ENCODE peak calls at places on chromosomes 12 and 14, in five cellular contexts. Y, H, C, V and S are unnamed samples. For H3K4me1, the result is how much of the 10 kb centered on the place peaks cover.

GRCh38 chr12:5088586-5089264 is 45.0 kb downstream of the KCNA5 start:
- DNase-seq in H (no peak), C (no peak), Y (no peak), V (no peak), S (no peak)

GRCh38 chr12:25690996-25691864 is 138.1 kb upstream of the LMNTD1 start:
- DNase-seq in V (no peak), H (no peak), Y (no peak), C (no peak), S (no peak)

GRCh38 chr12:7304456-7304855 is 584 bp downstream of the ACSM4 start:
- DNase-seq in H (no peak), Y (no peak), V (no peak), C (no peak), S (no peak)

GRCh38 chr14:52080817-52081755 is 12.2 kb upstream of the NID2 start:
- DNase-seq in V (no peak), C (no peak), H (no peak), Y (peak), S (no peak)

GRCh38 chr12:123450636-123451035 is 7.3 kb upstream of the SNRNP35 start:
- DNase-seq in Y (no peak), C (no peak), V (no peak), H (no peak), S (no peak)

GRCh38 chr12:123115409-123116111 is 35.3 kb downstream of the PITPNM2 start:
- DNase-seq in C (no peak), H (peak), Y (no peak), V (no peak), S (no peak)

GRCh38 chr12:54879132-54879531 is 24.8 kb downstream of the MUCL1 start:
- DNase-seq in H (no peak), C (no peak), V (no peak), Y (no peak), S (no peak)

GRCh38 chr14:24135584-24135833 is 485 bp upstream of the PSME1 start:
- DNase-seq in H (no peak), V (no peak), Y (no peak), C (no peak), S (no peak)

GRCh38 chr12:65731771-65732170 is 92.5 kb upstream of the HMGA2 start:
- DNase-seq in H (no peak), V (no peak), Y (no peak), C (no peak), S (no peak)

GRCh38 chr12:48441122-48441521 is 31.2 kb upstream of the ANP32D start:
- DNase-seq in C (no peak), Y (no peak), H (no peak), V (no peak), S (no peak)

GRCh38 chr12:122123051-122123760 is 44.6 kb downstream of the MLXIP start:
- DNase-seq in V (peak), Y (no peak), C (peak), H (peak), S (peak)

GRCh38 chr12:126390969-126391566 is 1325.8 kb downstream of the AACS start:
- DNase-seq in Y (no peak), H (no peak), V (no peak), C (no peak), S (no peak)

GRCh38 chr12:77685112-77685511 is 145.6 kb upstream of the NAV3 start:
- DNase-seq in V (no peak), Y (peak), H (no peak), C (peak), S (no peak)

GRCh38 chr14:44030963-44031362 is 476.1 kb downstream of the FSCB start:
- DNase-seq in C (no peak), H (no peak), V (no peak), Y (no peak), S (no peak)

GRCh38 chr12:82942521-82942920 is 255.8 kb downstream of the TMTC2 start:
- DNase-seq in H (no peak), V (no peak), Y (no peak), C (no peak), S (no peak)

GRCh38 chr14:64968651-64969050 is 3.5 kb downstream of the RAB15 start:
- DNase-seq in C (no peak), V (no peak), Y (no peak), H (no peak), S (no peak)

GRCh38 chr12:110022980-110023633 is 23.9 kb downstream of the ANKRD13A start:
- DNase-seq in H (no peak), V (no peak), C (no peak), Y (no peak), S (no peak)

GRCh38 chr14:63563370-63564026 is 20.3 kb upstream of the PPP2R5E start:
- DNase-seq in C (no peak), V (no peak), Y (no peak), H (no peak), S (no peak)

GRCh38 chr14:75289840-75290388 is 11.3 kb downstream of the FOS start:
- DNase-seq in H (peak), V (no peak), Y (no peak), C (no peak), S (no peak)

GRCh38 chr12:2739832-2740641 is 54.7 kb upstream of the FKBP4 start:
- DNase-seq in C (peak), Y (no peak), H (no peak), V (no peak), S (no peak)

GRCh38 chr12:94141004-94141764 is 7.2 kb upstream of the PLXNC1 start:
- DNase-seq in H (no peak), V (no peak), C (no peak), Y (no peak), S (no peak)

GRCh38 chr12:27009926-27010325 is 4.3 kb downstream of the TM7SF3 start:
- DNase-seq in C (no peak), Y (no peak), H (no peak), V (no peak), S (no peak)

GRCh38 chr12:133080619-133081407 is at the start of gene ZNF140:
- DNase-seq in V (peak), Y (peak), H (peak), C (peak), S (peak)

GRCh38 chr14:77141592-77142288 is at the start of gene ZDHHC22:
- DNase-seq in V (no peak), H (no peak), C (no peak), Y (no peak), S (no peak)

GRCh38 chr14:61753631-61754030 is 8.6 kb upstream of the SNAPC1 start:
- DNase-seq in H (no peak), Y (no peak), V (peak), C (no peak), S (no peak)

GRCh38 chr14:19947413-19948090 is 16.8 kb downstream of the OR4K1 start:
- DNase-seq in H (no peak), V (no peak), C (no peak), Y (no peak), S (no peak)

GRCh38 chr14:97353102-97353501 is 555.9 kb downstream of the VRK1 start:
- DNase-seq in H (no peak), Y (no peak), C (no peak), V (no peak), S (no peak)

GRCh38 chr14:68137704-68138619 is 318.4 kb downstream of the RAD51B start:
- DNase-seq in V (peak), H (peak), C (peak), Y (peak), S (no peak)
- H3K4me1 ChIP-seq in V (under half), H (half or more), C (under half), Y (under half), S (under half)

DNA sequence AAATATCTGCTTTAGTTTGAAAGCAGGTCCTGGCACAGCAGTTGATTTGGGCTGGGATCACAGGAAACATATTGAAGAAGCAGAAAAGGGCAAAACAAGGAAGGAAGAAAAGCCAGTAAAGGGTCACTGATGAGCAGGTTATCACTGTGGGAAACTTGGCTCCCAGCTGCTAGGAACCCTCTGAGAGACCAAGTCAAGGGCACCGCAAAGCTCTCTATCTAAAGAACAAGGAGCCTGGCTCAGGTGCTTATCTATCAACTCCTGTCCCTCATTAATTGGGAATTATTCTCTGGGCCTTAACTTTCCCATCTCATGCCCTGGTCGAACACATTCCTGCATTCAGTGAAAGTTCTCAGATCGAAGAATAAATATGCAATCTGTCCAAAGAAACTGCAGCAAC is 450.9 kb upstream of the RPL10L start:
- DNase-seq in Y (no peak), C (no peak), V (no peak), H (no peak), S (no peak)
- TF ChIP-seq POLR2AphosphoS5 in Y (no peak), C (no peak), V (no peak), H (no peak), S (no peak)

GRCh38 chr12:13359636-13360035 is 163.1 kb downstream of the EMP1 start:
- DNase-seq in C (no peak), V (no peak), Y (no peak), H (no peak), S (no peak)
- H3K4me1 ChIP-seq in C (under half), V (under half), Y (under half), H (under half), S (under half)

DNA sequence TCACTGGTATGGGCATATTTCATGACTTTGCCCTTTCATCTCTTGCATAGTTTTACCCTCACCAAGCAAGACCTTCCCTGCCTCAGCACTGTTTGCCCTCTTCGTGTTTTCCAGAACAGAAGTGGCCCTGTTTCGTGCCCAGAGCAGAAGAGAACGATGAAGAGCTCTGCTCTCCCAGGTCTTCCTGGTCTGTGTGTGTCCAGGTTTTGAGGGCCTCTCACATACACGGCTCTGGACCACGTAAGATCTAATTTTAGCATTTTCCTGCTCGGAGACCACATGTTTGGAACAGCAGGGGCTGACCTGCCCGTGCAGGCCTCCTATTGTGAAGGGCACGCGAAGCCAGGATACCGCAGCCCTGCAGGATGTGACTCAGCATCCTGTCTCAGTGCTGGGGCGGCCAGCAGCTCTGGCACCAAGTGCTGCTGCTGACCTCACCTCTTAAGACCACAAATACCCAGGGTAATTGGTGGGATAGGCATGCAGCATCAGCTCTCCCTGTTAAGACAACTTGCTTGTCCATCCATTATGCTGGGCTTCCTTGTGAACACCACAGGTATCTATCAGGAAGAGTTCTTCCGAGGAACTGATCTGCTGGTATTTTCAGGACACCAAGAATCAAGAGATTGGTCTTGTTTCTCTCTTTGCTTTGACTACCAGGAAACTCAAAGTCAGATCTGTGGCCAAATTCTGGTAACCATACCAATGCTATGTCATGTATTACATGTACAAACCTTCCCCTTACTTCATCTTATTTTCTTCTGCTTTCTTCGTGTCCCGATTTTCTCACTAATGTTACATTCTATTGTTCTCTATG is 19.0 kb downstream of the SSH1 start:
- DNase-seq in C (peak), H (peak), V (peak), Y (peak), S (peak)
- TF ChIP-seq POLR2AphosphoS5 in C (peak), H (peak), V (no peak), Y (peak), S (peak)